ENCODE peak calls at places on chromosomes 2 and 18, in four cellular contexts. One of them, this sample, is unnamed.

GRCh38 chr2:29628078-29628765 is 293.2 kb downstream of the ALK start:
- DNase-seq in WTC11: no peak
- DNase-seq in GM12865: no peak
- DNase-seq in AG04450: no peak
- DNase-seq in this sample: peak

GRCh38 chr2:205563646-205564045 is 118.7 kb upstream of the NRP2 start:
- DNase-seq in AG04450: no peak
- DNase-seq in WTC11: peak
- DNase-seq in GM12865: peak
- DNase-seq in this sample: no peak

GRCh38 chr2:67463810-67464209 is 66.7 kb downstream of the ETAA1 start:
- DNase-seq in WTC11: no peak
- DNase-seq in AG04450: no peak
- DNase-seq in GM12865: no peak
- DNase-seq in this sample: peak

GRCh38 chr2:163347982-163348842 is 387.6 kb downstream of the FIGN start:
- DNase-seq in WTC11: peak
- DNase-seq in AG04450: peak
- DNase-seq in GM12865: no peak
- DNase-seq in this sample: peak

GRCh38 chr2:165576409-165576808 is 106.9 kb downstream of the CSRNP3 start:
- DNase-seq in AG04450: no peak
- DNase-seq in GM12865: no peak
- DNase-seq in WTC11: no peak
- DNase-seq in this sample: no peak

GRCh38 chr2:59190518-59190917 is 949.4 kb upstream of the FANCL start:
- DNase-seq in WTC11: no peak
- DNase-seq in AG04450: no peak
- DNase-seq in GM12865: no peak
- DNase-seq in this sample: no peak

GRCh38 chr2:68319397-68320117 is at the start of gene CNRIP1:
- DNase-seq in AG04450: peak
- DNase-seq in WTC11: peak
- DNase-seq in GM12865: no peak
- DNase-seq in this sample: peak

GRCh38 chr2:234258562-234259141 is 208.2 kb downstream of the SPP2 start:
- DNase-seq in WTC11: no peak
- DNase-seq in AG04450: no peak
- DNase-seq in GM12865: no peak
- DNase-seq in this sample: no peak

GRCh38 chr2:36359006-36359580 is 3.5 kb downstream of the CRIM1 start:
- DNase-seq in AG04450: no peak
- DNase-seq in GM12865: no peak
- DNase-seq in WTC11: no peak
- DNase-seq in this sample: no peak

GRCh38 chr2:237452846-237453245 is 34.2 kb upstream of the MLPH start:
- DNase-seq in GM12865: no peak
- DNase-seq in WTC11: no peak
- DNase-seq in AG04450: no peak
- DNase-seq in this sample: no peak

GRCh38 chr2:231781798-231782726 is 980 bp upstream of the PDE6D start:
- DNase-seq in GM12865: peak
- DNase-seq in AG04450: no peak
- DNase-seq in WTC11: no peak
- DNase-seq in this sample: peak

GRCh38 chr18:50902797-50903196 is 23.9 kb downstream of the ME2 start:
- DNase-seq in GM12865: no peak
- DNase-seq in AG04450: no peak
- DNase-seq in WTC11: no peak
- DNase-seq in this sample: no peak

GRCh38 chr2:113185643-113186315 is 12.0 kb downstream of the PSD4 start:
- DNase-seq in GM12865: no peak
- DNase-seq in AG04450: no peak
- DNase-seq in WTC11: no peak
- DNase-seq in this sample: no peak

GRCh38 chr2:15750822-15751221 is 159.2 kb downstream of the DDX1 start:
- DNase-seq in GM12865: no peak
- DNase-seq in WTC11: no peak
- DNase-seq in AG04450: no peak
- DNase-seq in this sample: no peak

GRCh38 chr2:71802556-71802955 is 345.1 kb downstream of the CYP26B1 start:
- DNase-seq in GM12865: no peak
- DNase-seq in WTC11: no peak
- DNase-seq in AG04450: no peak
- DNase-seq in this sample: no peak

GRCh38 chr2:203894262-203894661 is 26.7 kb downstream of the CTLA4 start:
- DNase-seq in GM12865: no peak
- DNase-seq in AG04450: no peak
- DNase-seq in WTC11: no peak
- DNase-seq in this sample: no peak

GRCh38 chr2:163637876-163638275 is 97.9 kb downstream of the FIGN start:
- DNase-seq in AG04450: no peak
- DNase-seq in WTC11: no peak
- DNase-seq in GM12865: no peak
- DNase-seq in this sample: no peak

GRCh38 chr18:60196818-60197217 is 175.8 kb downstream of the MC4R start:
- DNase-seq in WTC11: no peak
- DNase-seq in GM12865: no peak
- DNase-seq in AG04450: no peak
- DNase-seq in this sample: no peak

GRCh38 chr2:231058761-231059550 is 2.3 kb downstream of the PSMD1 start:
- DNase-seq in AG04450: no peak
- DNase-seq in GM12865: no peak
- DNase-seq in WTC11: no peak
- DNase-seq in this sample: peak

GRCh38 chr2:150466770-150467640 is 20.5 kb downstream of the RND3 start:
- DNase-seq in AG04450: no peak
- DNase-seq in GM12865: no peak
- DNase-seq in WTC11: no peak
- DNase-seq in this sample: peak

DNA sequence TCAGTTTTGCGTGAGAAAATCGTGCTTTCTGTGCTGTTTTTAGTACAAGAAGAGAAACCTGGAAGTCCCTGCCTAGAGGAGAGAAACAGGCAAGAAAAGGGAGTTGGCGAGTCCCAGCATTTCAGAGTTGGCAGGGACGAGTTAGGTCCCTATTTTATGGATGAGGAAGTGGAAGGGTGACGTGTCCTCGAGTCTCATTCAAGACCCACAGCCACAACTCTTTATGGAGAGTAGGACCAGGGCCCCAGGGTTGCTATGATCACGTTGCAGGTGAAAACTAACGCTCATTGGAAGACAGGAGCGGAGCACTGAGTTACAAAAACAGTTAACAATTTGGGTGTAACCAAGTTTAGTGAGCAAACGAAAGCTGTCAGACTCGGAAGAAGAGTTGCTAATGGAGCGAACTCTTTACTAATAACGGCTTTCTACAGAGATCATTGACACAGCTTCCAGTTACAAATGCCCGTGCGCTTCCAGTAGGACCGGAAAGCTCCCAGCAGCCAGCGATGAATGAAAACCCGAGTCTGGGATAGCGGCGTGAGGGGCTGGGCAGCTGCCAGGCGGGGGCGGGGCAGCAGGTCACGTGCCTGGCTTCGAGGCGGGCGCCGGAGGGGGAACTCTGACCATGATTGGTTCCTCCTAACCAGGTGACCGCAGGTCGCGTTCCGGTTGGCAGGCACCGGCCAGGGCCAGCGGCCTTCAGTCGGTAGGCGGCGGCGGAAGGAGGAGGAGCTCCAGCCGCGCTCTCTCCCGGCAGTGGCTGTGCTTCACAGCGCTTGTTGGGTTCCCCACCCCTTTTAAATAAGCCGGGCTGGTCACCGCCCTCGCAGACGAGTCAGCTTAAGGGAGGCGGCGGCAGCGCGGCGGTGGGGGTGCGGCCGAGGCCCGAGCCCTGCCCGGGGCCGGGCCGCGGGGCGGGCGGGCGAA is at the start of gene CCNYL1:
- DNase-seq in GM12865: peak
- DNase-seq in WTC11: peak
- DNase-seq in AG04450: peak
- DNase-seq in this sample: peak
- TF ChIP-seq CTCF in GM12865: no peak
- TF ChIP-seq CTCF in WTC11: no peak
- TF ChIP-seq CTCF in AG04450: peak
- TF ChIP-seq CTCF in this sample: peak

DNA sequence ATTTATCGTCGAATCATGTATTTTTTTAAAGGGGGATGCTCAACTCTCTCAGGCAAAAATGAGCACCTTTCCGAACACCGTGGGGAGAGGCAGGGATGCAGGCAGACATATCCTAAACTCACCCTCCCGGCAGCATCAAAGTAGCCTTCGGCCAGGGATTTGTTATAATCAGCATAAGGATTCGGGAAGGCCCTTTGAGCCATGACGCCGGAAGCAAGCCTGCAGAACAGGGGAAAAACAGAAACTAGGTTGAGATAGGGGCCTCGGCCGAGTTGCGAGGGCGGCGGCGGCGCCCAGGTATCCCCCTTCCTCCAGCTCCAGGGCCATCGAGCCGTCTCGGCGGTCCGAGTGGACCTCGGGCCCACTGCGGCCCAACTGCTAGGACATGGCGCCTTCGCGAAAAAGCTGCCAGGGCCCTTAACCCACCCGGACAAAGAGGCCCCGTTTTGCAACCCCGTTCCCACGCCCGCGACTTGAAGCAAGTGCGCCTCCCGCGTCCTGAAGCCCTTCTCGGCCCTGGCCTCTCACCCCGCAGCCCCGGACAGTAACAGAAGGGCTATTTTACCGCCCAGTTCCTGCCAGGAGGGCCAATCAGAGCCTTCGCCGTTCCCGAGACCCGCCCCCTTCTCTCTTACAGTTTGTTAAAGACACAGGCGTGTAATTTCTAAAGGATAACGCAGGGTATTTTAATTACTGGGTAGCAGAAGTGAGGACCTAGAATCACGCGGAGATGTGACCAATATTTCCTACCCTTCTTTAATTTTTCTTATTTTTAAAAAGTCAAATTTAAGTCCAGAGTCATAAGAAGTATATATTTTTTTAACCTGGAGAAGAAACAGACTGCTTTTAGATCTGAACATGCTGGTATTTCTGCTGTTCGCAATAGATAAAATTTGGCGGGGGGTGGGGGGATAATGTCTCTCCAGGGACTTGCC is at the start of gene LANCL1:
- DNase-seq in GM12865: peak
- DNase-seq in WTC11: peak
- DNase-seq in AG04450: peak
- DNase-seq in this sample: peak
- TF ChIP-seq CTCF in GM12865: no peak
- TF ChIP-seq CTCF in WTC11: no peak
- TF ChIP-seq CTCF in AG04450: no peak
- TF ChIP-seq CTCF in this sample: no peak

GRCh38 chr2:209331291-209331844 is 92.5 kb upstream of the MAP2 start:
- DNase-seq in WTC11: no peak
- DNase-seq in AG04450: no peak
- DNase-seq in GM12865: peak
- DNase-seq in this sample: peak
- TF ChIP-seq CTCF in WTC11: peak
- TF ChIP-seq CTCF in AG04450: no peak
- TF ChIP-seq CTCF in GM12865: peak
- TF ChIP-seq CTCF in this sample: peak

DNA sequence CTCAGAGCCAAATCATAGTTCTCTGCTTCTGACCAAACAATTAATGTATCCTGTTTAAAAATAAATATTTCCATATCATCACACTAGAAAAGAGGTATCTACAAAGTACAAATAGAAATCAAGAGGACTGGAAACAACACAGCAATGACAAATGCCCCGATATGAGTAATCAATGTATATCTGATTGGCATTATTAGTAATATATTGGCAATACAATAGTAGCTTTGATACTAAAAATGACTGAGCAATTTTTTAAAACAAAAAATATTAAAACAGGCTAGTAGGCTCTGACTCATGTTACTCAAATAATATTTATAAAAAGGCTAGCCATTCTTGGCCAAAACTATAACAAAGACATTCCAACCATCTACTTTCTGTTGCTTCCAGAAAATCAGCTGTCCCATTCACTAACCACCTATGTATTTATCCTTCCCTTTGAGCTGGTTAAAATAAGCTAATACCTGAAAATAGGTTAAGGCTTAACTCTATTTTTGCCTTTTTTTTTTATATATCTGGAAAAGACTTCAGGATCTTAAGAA is 13.3 kb downstream of the PPP4R3B start:
- DNase-seq in AG04450: no peak
- DNase-seq in WTC11: no peak
- DNase-seq in GM12865: no peak
- DNase-seq in this sample: peak
- TF ChIP-seq CTCF in AG04450: no peak
- TF ChIP-seq CTCF in WTC11: no peak
- TF ChIP-seq CTCF in GM12865: no peak
- TF ChIP-seq CTCF in this sample: no peak

DNA sequence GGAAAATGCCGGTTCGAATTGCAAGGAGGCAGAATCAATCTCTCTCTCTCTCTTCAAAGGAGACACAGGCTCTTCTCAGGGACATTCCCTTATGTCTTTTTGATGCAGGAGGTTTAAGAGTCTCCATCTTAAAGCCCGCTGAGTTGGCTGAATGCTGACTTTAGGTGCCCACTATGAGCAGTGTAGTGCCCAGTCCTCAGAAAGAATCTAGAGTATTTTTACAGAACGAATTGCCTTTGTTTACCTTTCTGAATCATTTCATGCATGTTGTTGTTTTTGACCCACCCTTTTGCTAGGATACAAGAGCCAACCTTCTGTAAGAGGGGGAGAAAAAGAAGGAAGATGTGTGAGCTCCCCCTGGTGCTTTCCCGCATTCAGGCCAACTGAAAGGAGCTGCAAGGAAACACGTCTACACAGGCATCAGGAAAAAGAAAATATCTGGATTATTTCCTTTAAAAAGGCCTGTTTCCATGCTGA is 193.5 kb upstream of the TCF4 start:
- DNase-seq in GM12865: peak
- DNase-seq in WTC11: peak
- DNase-seq in AG04450: no peak
- DNase-seq in this sample: peak
- TF ChIP-seq CTCF in GM12865: peak
- TF ChIP-seq CTCF in WTC11: peak
- TF ChIP-seq CTCF in AG04450: peak
- TF ChIP-seq CTCF in this sample: peak